ENCODE peak calls at places on chromosomes 7 and 10, in five cellular contexts. B is right cardiac atrium, W is Right ventricle myocardium inferior, M is T-cell, T is cardiac fibroblast. C is an unnamed sample.

GRCh38 chr10:11874568-11875182 is 51.5 kb downstream of the PROSER2 start:
- DNase-seq in B (peak), W (peak), M (peak), T (peak), C (no peak)

GRCh38 chr10:97542169-97543024 is 30.2 kb upstream of the ANKRD2 start:
- DNase-seq in B (peak), W (peak), M (no peak), T (peak), C (peak)

GRCh38 chr7:83468251-83468739 is 180.6 kb downstream of the SEMA3E start:
- DNase-seq in B (peak), W (peak), M (no peak), T (peak), C (peak)

GRCh38 chr7:87739306-87739705 is 111.1 kb downstream of the RUNDC3B start:
- DNase-seq in B (no peak), W (no peak), M (no peak), T (no peak), C (no peak)

GRCh38 chr7:33072471-33072870 is 9.9 kb upstream of the NT5C3A start:
- DNase-seq in B (no peak), W (no peak), M (no peak), T (peak), C (no peak)

GRCh38 chr10:103803941-103804340 is 51.4 kb downstream of the SH3PXD2A start:
- DNase-seq in B (no peak), W (no peak), M (no peak), T (no peak), C (no peak)

GRCh38 chr10:97721871-97722780 is 8.6 kb downstream of the MARVELD1 start:
- DNase-seq in B (no peak), W (no peak), M (no peak), T (no peak), C (no peak)

GRCh38 chr7:132742152-132742551 is 165.9 kb upstream of the PLXNA4 start:
- DNase-seq in B (peak), W (no peak), M (no peak), T (peak), C (no peak)

GRCh38 chr7:15855726-15856125 is 169.2 kb upstream of the MEOX2 start:
- DNase-seq in B (no peak), W (no peak), M (no peak), T (no peak), C (no peak)

GRCh38 chr7:50619684-50620083 is 54.5 kb upstream of the DDC start:
- DNase-seq in B (no peak), W (no peak), M (no peak), T (no peak), C (no peak)

GRCh38 chr7:151863386-151864079 is 13.4 kb downstream of the PRKAG2 start:
- DNase-seq in B (no peak), W (peak), M (no peak), T (no peak), C (no peak)

GRCh38 chr10:123808873-123809272 is 82.7 kb downstream of the CPXM2 start:
- DNase-seq in B (no peak), W (no peak), M (no peak), T (peak), C (peak)

GRCh38 chr10:92848441-92849233 is at the start of gene EXOC6:
- DNase-seq in B (peak), W (peak), M (peak), T (peak), C (peak)

GRCh38 chr7:149077594-149077993 is 12.9 kb downstream of the ZNF786 start:
- DNase-seq in B (no peak), W (no peak), M (no peak), T (no peak), C (no peak)

GRCh38 chr7:17095001-17095574 is 203.4 kb upstream of the AHR start:
- DNase-seq in B (peak), W (no peak), M (no peak), T (peak), C (peak)

C was measured in amniotic stem cell.